ENCODE peak calls at places on chromosomes 16 and 17, in ten cellular contexts. One of them, this sample, is unnamed.

GRCh38 chr17:77786740-77787505 is 171.6 kb upstream of the TNRC6C start:
- DNase-seq in posterior cingulate gyrus: no peak
- DNase-seq in Kasumi-1: no peak
- DNase-seq in NCI-H2171: no peak
- DNase-seq in K562: no peak
- DNase-seq in CD4-positive, alpha-beta T cell: no peak
- DNase-seq in NCI-H1092: no peak
- DNase-seq in hepatic stellate cell: no peak
- DNase-seq in NCI-H1436: peak; percentile 47
- DNase-seq in stimulated activated CD4-positive, alpha-beta T cell treated with anti-CD3 and anti-CD28 coated beads, Interleukin-2, amount 100 ng/mL, for 24 hours: no peak
- DNase-seq in this sample: no peak

GRCh38 chr17:71668807-71669206 is 452.0 kb upstream of the SOX9 start:
- DNase-seq in posterior cingulate gyrus: no peak
- DNase-seq in Kasumi-1: no peak
- DNase-seq in NCI-H2171: no peak
- DNase-seq in K562: no peak
- DNase-seq in CD4-positive, alpha-beta T cell: no peak
- DNase-seq in NCI-H1092: no peak
- DNase-seq in hepatic stellate cell: no peak
- DNase-seq in NCI-H1436: no peak
- DNase-seq in stimulated activated CD4-positive, alpha-beta T cell treated with anti-CD3 and anti-CD28 coated beads, Interleukin-2, amount 100 ng/mL, for 24 hours: no peak
- DNase-seq in this sample: no peak

GRCh38 chr16:668519-669171 is 713 bp downstream of the RHOT2 start:
- DNase-seq in posterior cingulate gyrus: no peak
- DNase-seq in Kasumi-1: no peak
- DNase-seq in NCI-H2171: no peak
- DNase-seq in K562: peak; percentile 47
- DNase-seq in CD4-positive, alpha-beta T cell: no peak
- DNase-seq in NCI-H1092: no peak
- DNase-seq in hepatic stellate cell: peak; percentile 28
- DNase-seq in NCI-H1436: no peak
- DNase-seq in stimulated activated CD4-positive, alpha-beta T cell treated with anti-CD3 and anti-CD28 coated beads, Interleukin-2, amount 100 ng/mL, for 24 hours: no peak
- DNase-seq in this sample: no peak

GRCh38 chr17:31739300-31739699 is 119.7 kb downstream of the COPRS start:
- DNase-seq in posterior cingulate gyrus: no peak
- DNase-seq in Kasumi-1: no peak
- DNase-seq in NCI-H2171: no peak
- DNase-seq in K562: no peak
- DNase-seq in CD4-positive, alpha-beta T cell: no peak
- DNase-seq in NCI-H1092: no peak
- DNase-seq in hepatic stellate cell: no peak
- DNase-seq in NCI-H1436: no peak
- DNase-seq in stimulated activated CD4-positive, alpha-beta T cell treated with anti-CD3 and anti-CD28 coated beads, Interleukin-2, amount 100 ng/mL, for 24 hours: no peak
- DNase-seq in this sample: no peak

GRCh38 chr16:77943770-77944169 is 78.6 kb upstream of the CLEC3A start:
- DNase-seq in posterior cingulate gyrus: no peak
- DNase-seq in Kasumi-1: no peak
- DNase-seq in NCI-H2171: no peak
- DNase-seq in K562: no peak
- DNase-seq in CD4-positive, alpha-beta T cell: no peak
- DNase-seq in NCI-H1092: peak; percentile 86
- DNase-seq in hepatic stellate cell: no peak
- DNase-seq in NCI-H1436: peak; percentile 91
- DNase-seq in stimulated activated CD4-positive, alpha-beta T cell treated with anti-CD3 and anti-CD28 coated beads, Interleukin-2, amount 100 ng/mL, for 24 hours: no peak
- DNase-seq in this sample: no peak

GRCh38 chr16:57882797-57883196 is 80.5 kb upstream of the KIFC3 start:
- DNase-seq in posterior cingulate gyrus: no peak
- DNase-seq in Kasumi-1: no peak
- DNase-seq in NCI-H2171: no peak
- DNase-seq in K562: no peak
- DNase-seq in CD4-positive, alpha-beta T cell: no peak
- DNase-seq in NCI-H1092: no peak
- DNase-seq in hepatic stellate cell: peak; percentile 65
- DNase-seq in NCI-H1436: no peak
- DNase-seq in stimulated activated CD4-positive, alpha-beta T cell treated with anti-CD3 and anti-CD28 coated beads, Interleukin-2, amount 100 ng/mL, for 24 hours: no peak
- DNase-seq in this sample: no peak

GRCh38 chr17:7440113-7440822 is 956 bp downstream of the FGF11 start:
- DNase-seq in posterior cingulate gyrus: no peak
- DNase-seq in Kasumi-1: no peak
- DNase-seq in NCI-H2171: peak; percentile 42
- DNase-seq in K562: peak; percentile 33
- DNase-seq in CD4-positive, alpha-beta T cell: no peak
- DNase-seq in NCI-H1092: peak; percentile 38
- DNase-seq in hepatic stellate cell: peak; percentile 58
- DNase-seq in NCI-H1436: peak; percentile 53
- DNase-seq in stimulated activated CD4-positive, alpha-beta T cell treated with anti-CD3 and anti-CD28 coated beads, Interleukin-2, amount 100 ng/mL, for 24 hours: peak; percentile 34
- DNase-seq in this sample: peak; percentile 68

GRCh38 chr17:48647964-48648245 is 21.7 kb upstream of the HOXB9 start:
- DNase-seq in posterior cingulate gyrus: no peak
- DNase-seq in Kasumi-1: no peak
- DNase-seq in NCI-H2171: no peak
- DNase-seq in K562: no peak
- DNase-seq in CD4-positive, alpha-beta T cell: no peak
- DNase-seq in NCI-H1092: no peak
- DNase-seq in hepatic stellate cell: no peak
- DNase-seq in NCI-H1436: no peak
- DNase-seq in stimulated activated CD4-positive, alpha-beta T cell treated with anti-CD3 and anti-CD28 coated beads, Interleukin-2, amount 100 ng/mL, for 24 hours: no peak
- DNase-seq in this sample: no peak

GRCh38 chr17:75689441-75689873 is 22.3 kb downstream of the SAP30BP start:
- DNase-seq in posterior cingulate gyrus: no peak
- DNase-seq in Kasumi-1: peak; percentile 48
- DNase-seq in NCI-H2171: no peak
- DNase-seq in K562: no peak
- DNase-seq in CD4-positive, alpha-beta T cell: peak; percentile 32
- DNase-seq in NCI-H1092: no peak
- DNase-seq in hepatic stellate cell: no peak
- DNase-seq in NCI-H1436: no peak
- DNase-seq in stimulated activated CD4-positive, alpha-beta T cell treated with anti-CD3 and anti-CD28 coated beads, Interleukin-2, amount 100 ng/mL, for 24 hours: no peak
- DNase-seq in this sample: no peak

GRCh38 chr17:13561606-13562270 is 40.0 kb downstream of the HS3ST3A1 start:
- DNase-seq in posterior cingulate gyrus: no peak
- DNase-seq in Kasumi-1: no peak
- DNase-seq in NCI-H2171: no peak
- DNase-seq in K562: no peak
- DNase-seq in CD4-positive, alpha-beta T cell: no peak
- DNase-seq in NCI-H1092: no peak
- DNase-seq in hepatic stellate cell: no peak
- DNase-seq in NCI-H1436: no peak
- DNase-seq in stimulated activated CD4-positive, alpha-beta T cell treated with anti-CD3 and anti-CD28 coated beads, Interleukin-2, amount 100 ng/mL, for 24 hours: no peak
- DNase-seq in this sample: no peak

GRCh38 chr16:56616608-56617211 is 8.3 kb downstream of the MT2A start:
- DNase-seq in posterior cingulate gyrus: no peak
- DNase-seq in Kasumi-1: no peak
- DNase-seq in NCI-H2171: no peak
- DNase-seq in K562: no peak
- DNase-seq in CD4-positive, alpha-beta T cell: no peak
- DNase-seq in NCI-H1092: no peak
- DNase-seq in hepatic stellate cell: no peak
- DNase-seq in NCI-H1436: no peak
- DNase-seq in stimulated activated CD4-positive, alpha-beta T cell treated with anti-CD3 and anti-CD28 coated beads, Interleukin-2, amount 100 ng/mL, for 24 hours: no peak
- DNase-seq in this sample: no peak

GRCh38 chr16:21226749-21227148 is 6.8 kb upstream of the ANKS4B start:
- DNase-seq in posterior cingulate gyrus: no peak
- DNase-seq in Kasumi-1: no peak
- DNase-seq in NCI-H2171: no peak
- DNase-seq in K562: no peak
- DNase-seq in CD4-positive, alpha-beta T cell: no peak
- DNase-seq in NCI-H1092: no peak
- DNase-seq in hepatic stellate cell: no peak
- DNase-seq in NCI-H1436: no peak
- DNase-seq in stimulated activated CD4-positive, alpha-beta T cell treated with anti-CD3 and anti-CD28 coated beads, Interleukin-2, amount 100 ng/mL, for 24 hours: no peak
- DNase-seq in this sample: no peak

GRCh38 chr17:34306466-34306865 is 12.8 kb upstream of the CCL8 start:
- DNase-seq in posterior cingulate gyrus: no peak
- DNase-seq in Kasumi-1: peak; percentile 3
- DNase-seq in NCI-H2171: no peak
- DNase-seq in K562: peak; percentile 12
- DNase-seq in CD4-positive, alpha-beta T cell: no peak
- DNase-seq in NCI-H1092: no peak
- DNase-seq in hepatic stellate cell: peak; percentile 78
- DNase-seq in NCI-H1436: no peak
- DNase-seq in stimulated activated CD4-positive, alpha-beta T cell treated with anti-CD3 and anti-CD28 coated beads, Interleukin-2, amount 100 ng/mL, for 24 hours: no peak
- DNase-seq in this sample: no peak

GRCh38 chr17:5784791-5785190 is 200.5 kb upstream of the NLRP1 start:
- DNase-seq in posterior cingulate gyrus: no peak
- DNase-seq in Kasumi-1: no peak
- DNase-seq in NCI-H2171: no peak
- DNase-seq in K562: no peak
- DNase-seq in CD4-positive, alpha-beta T cell: no peak
- DNase-seq in NCI-H1092: no peak
- DNase-seq in hepatic stellate cell: no peak
- DNase-seq in NCI-H1436: no peak
- DNase-seq in stimulated activated CD4-positive, alpha-beta T cell treated with anti-CD3 and anti-CD28 coated beads, Interleukin-2, amount 100 ng/mL, for 24 hours: no peak
- DNase-seq in this sample: no peak

GRCh38 chr16:50067290-50067853 is 1.6 kb downstream of the HEATR3 start:
- DNase-seq in posterior cingulate gyrus: no peak
- DNase-seq in Kasumi-1: peak; percentile 80
- DNase-seq in NCI-H2171: peak; percentile 2
- DNase-seq in K562: peak; percentile 50
- DNase-seq in CD4-positive, alpha-beta T cell: peak; percentile 17
- DNase-seq in NCI-H1092: peak; percentile 2
- DNase-seq in hepatic stellate cell: peak; percentile 20
- DNase-seq in NCI-H1436: peak; percentile 18
- DNase-seq in stimulated activated CD4-positive, alpha-beta T cell treated with anti-CD3 and anti-CD28 coated beads, Interleukin-2, amount 100 ng/mL, for 24 hours: peak; percentile 21
- DNase-seq in this sample: no peak

GRCh38 chr17:55435408-55435807 is 13.8 kb upstream of the MMD start:
- DNase-seq in posterior cingulate gyrus: no peak
- DNase-seq in Kasumi-1: no peak
- DNase-seq in NCI-H2171: no peak
- DNase-seq in K562: no peak
- DNase-seq in CD4-positive, alpha-beta T cell: no peak
- DNase-seq in NCI-H1092: no peak
- DNase-seq in hepatic stellate cell: no peak
- DNase-seq in NCI-H1436: no peak
- DNase-seq in stimulated activated CD4-positive, alpha-beta T cell treated with anti-CD3 and anti-CD28 coated beads, Interleukin-2, amount 100 ng/mL, for 24 hours: no peak
- DNase-seq in this sample: no peak

GRCh38 chr17:27973258-27974044 is 69.0 kb upstream of the NLK start:
- DNase-seq in posterior cingulate gyrus: no peak
- DNase-seq in Kasumi-1: no peak
- DNase-seq in NCI-H2171: no peak
- DNase-seq in K562: no peak
- DNase-seq in CD4-positive, alpha-beta T cell: no peak
- DNase-seq in NCI-H1092: no peak
- DNase-seq in hepatic stellate cell: no peak
- DNase-seq in NCI-H1436: no peak
- DNase-seq in stimulated activated CD4-positive, alpha-beta T cell treated with anti-CD3 and anti-CD28 coated beads, Interleukin-2, amount 100 ng/mL, for 24 hours: no peak
- DNase-seq in this sample: no peak

GRCh38 chr16:12262454-12263180 is 286.1 kb downstream of the SNX29 start:
- DNase-seq in posterior cingulate gyrus: no peak
- DNase-seq in Kasumi-1: no peak
- DNase-seq in NCI-H2171: no peak
- DNase-seq in K562: no peak
- DNase-seq in CD4-positive, alpha-beta T cell: no peak
- DNase-seq in NCI-H1092: peak; percentile 51
- DNase-seq in hepatic stellate cell: no peak
- DNase-seq in NCI-H1436: no peak
- DNase-seq in stimulated activated CD4-positive, alpha-beta T cell treated with anti-CD3 and anti-CD28 coated beads, Interleukin-2, amount 100 ng/mL, for 24 hours: no peak
- DNase-seq in this sample: peak; percentile 41

GRCh38 chr16:89268987-89269735 is 51.7 kb downstream of the ZNF778 start:
- DNase-seq in posterior cingulate gyrus: no peak
- DNase-seq in Kasumi-1: no peak
- DNase-seq in NCI-H2171: no peak
- DNase-seq in K562: peak; percentile 16
- DNase-seq in CD4-positive, alpha-beta T cell: no peak
- DNase-seq in NCI-H1092: no peak
- DNase-seq in hepatic stellate cell: peak; percentile 50
- DNase-seq in NCI-H1436: no peak
- DNase-seq in stimulated activated CD4-positive, alpha-beta T cell treated with anti-CD3 and anti-CD28 coated beads, Interleukin-2, amount 100 ng/mL, for 24 hours: no peak
- DNase-seq in this sample: no peak

GRCh38 chr17:52156576-52156975 is 1.9 kb downstream of the CA10 start:
- DNase-seq in posterior cingulate gyrus: no peak
- DNase-seq in Kasumi-1: no peak
- DNase-seq in NCI-H2171: no peak
- DNase-seq in K562: no peak
- DNase-seq in CD4-positive, alpha-beta T cell: no peak
- DNase-seq in NCI-H1092: no peak
- DNase-seq in hepatic stellate cell: no peak
- DNase-seq in NCI-H1436: no peak
- DNase-seq in stimulated activated CD4-positive, alpha-beta T cell treated with anti-CD3 and anti-CD28 coated beads, Interleukin-2, amount 100 ng/mL, for 24 hours: no peak
- DNase-seq in this sample: no peak

GRCh38 chr17:35155246-35155645 is 7.6 kb downstream of the UNC45B start:
- DNase-seq in posterior cingulate gyrus: no peak
- DNase-seq in Kasumi-1: no peak
- DNase-seq in NCI-H2171: no peak
- DNase-seq in K562: no peak
- DNase-seq in CD4-positive, alpha-beta T cell: no peak
- DNase-seq in NCI-H1092: no peak
- DNase-seq in hepatic stellate cell: no peak
- DNase-seq in NCI-H1436: no peak
- DNase-seq in stimulated activated CD4-positive, alpha-beta T cell treated with anti-CD3 and anti-CD28 coated beads, Interleukin-2, amount 100 ng/mL, for 24 hours: no peak
- DNase-seq in this sample: no peak

GRCh38 chr17:27893834-27894503 is 804 bp upstream of the LYRM9 start:
- DNase-seq in posterior cingulate gyrus: no peak
- DNase-seq in Kasumi-1: peak; percentile 30
- DNase-seq in NCI-H2171: no peak
- DNase-seq in K562: peak; percentile 27
- DNase-seq in CD4-positive, alpha-beta T cell: no peak
- DNase-seq in NCI-H1092: no peak
- DNase-seq in hepatic stellate cell: no peak
- DNase-seq in NCI-H1436: no peak
- DNase-seq in stimulated activated CD4-positive, alpha-beta T cell treated with anti-CD3 and anti-CD28 coated beads, Interleukin-2, amount 100 ng/mL, for 24 hours: no peak
- DNase-seq in this sample: no peak

GRCh38 chr17:55264640-55265298 is at the start of gene HLF:
- DNase-seq in posterior cingulate gyrus: peak; percentile 65
- DNase-seq in Kasumi-1: peak; percentile 71
- DNase-seq in NCI-H2171: peak; percentile 91
- DNase-seq in K562: peak; percentile 88
- DNase-seq in CD4-positive, alpha-beta T cell: peak; percentile 54
- DNase-seq in NCI-H1092: peak; percentile 81
- DNase-seq in hepatic stellate cell: peak; percentile 26
- DNase-seq in NCI-H1436: peak; percentile 91
- DNase-seq in stimulated activated CD4-positive, alpha-beta T cell treated with anti-CD3 and anti-CD28 coated beads, Interleukin-2, amount 100 ng/mL, for 24 hours: peak; percentile 73
- DNase-seq in this sample: peak; percentile 82

GRCh38 chr16:31440511-31441184 is 1.9 kb downstream of the ZNF843 start:
- DNase-seq in posterior cingulate gyrus: no peak
- DNase-seq in Kasumi-1: no peak
- DNase-seq in NCI-H2171: no peak
- DNase-seq in K562: no peak
- DNase-seq in CD4-positive, alpha-beta T cell: no peak
- DNase-seq in NCI-H1092: no peak
- DNase-seq in hepatic stellate cell: no peak
- DNase-seq in NCI-H1436: no peak
- DNase-seq in stimulated activated CD4-positive, alpha-beta T cell treated with anti-CD3 and anti-CD28 coated beads, Interleukin-2, amount 100 ng/mL, for 24 hours: no peak
- DNase-seq in this sample: no peak